ENCODE peak calls at places on chromosomes 4 and X, in nine cellular contexts. One of them, this sample, is unnamed.

GRCh38 chr4:27628609-27629008 is 768.0 kb downstream of the STIM2 start:
- DNase-seq in BJ: no peak
- DNase-seq in MM.1S: no peak
- DNase-seq in fibroblast of mammary gland: no peak
- DNase-seq in tibial nerve: no peak
- DNase-seq in testis: no peak
- DNase-seq in fibroblast of lung: no peak
- DNase-seq in left ventricle myocardium inferior: no peak
- DNase-seq in cardiac fibroblast: no peak
- DNase-seq in this sample: no peak

GRCh38 chrX:31333181-31333831 is 261.5 kb upstream of the FTHL17 start:
- DNase-seq in BJ: no peak
- DNase-seq in MM.1S: no peak
- DNase-seq in fibroblast of mammary gland: peak
- DNase-seq in tibial nerve: no peak
- DNase-seq in testis: no peak
- DNase-seq in fibroblast of lung: peak
- DNase-seq in left ventricle myocardium inferior: no peak
- DNase-seq in cardiac fibroblast: peak
- DNase-seq in this sample: peak

GRCh38 chr4:189979196-189980047 is 38.8 kb downstream of the FRG1 start:
- DNase-seq in BJ: no peak
- DNase-seq in MM.1S: no peak
- DNase-seq in fibroblast of mammary gland: no peak
- DNase-seq in tibial nerve: no peak
- DNase-seq in testis: no peak
- DNase-seq in fibroblast of lung: no peak
- DNase-seq in left ventricle myocardium inferior: no peak
- DNase-seq in cardiac fibroblast: no peak
- DNase-seq in this sample: no peak

GRCh38 chrX:39249999-39250398 is 448.7 kb downstream of the MID1IP1 start:
- DNase-seq in BJ: no peak
- DNase-seq in MM.1S: no peak
- DNase-seq in fibroblast of mammary gland: no peak
- DNase-seq in tibial nerve: no peak
- DNase-seq in testis: no peak
- DNase-seq in fibroblast of lung: no peak
- DNase-seq in left ventricle myocardium inferior: no peak
- DNase-seq in cardiac fibroblast: no peak
- DNase-seq in this sample: no peak

GRCh38 chr4:85870298-85871083 is 395.5 kb downstream of the ARHGAP24 start:
- DNase-seq in BJ: no peak
- DNase-seq in MM.1S: no peak
- DNase-seq in fibroblast of mammary gland: no peak
- DNase-seq in tibial nerve: no peak
- DNase-seq in testis: no peak
- DNase-seq in fibroblast of lung: no peak
- DNase-seq in left ventricle myocardium inferior: no peak
- DNase-seq in cardiac fibroblast: no peak
- DNase-seq in this sample: no peak

GRCh38 chr4:145436793-145437192 is 44.9 kb upstream of the SMAD1 start:
- DNase-seq in BJ: no peak
- DNase-seq in MM.1S: no peak
- DNase-seq in fibroblast of mammary gland: no peak
- DNase-seq in tibial nerve: no peak
- DNase-seq in testis: no peak
- DNase-seq in fibroblast of lung: no peak
- DNase-seq in left ventricle myocardium inferior: no peak
- DNase-seq in cardiac fibroblast: no peak
- DNase-seq in this sample: no peak

GRCh38 chr4:123953556-123953955 is 557.0 kb downstream of the SPRY1 start:
- DNase-seq in BJ: no peak
- DNase-seq in MM.1S: no peak
- DNase-seq in fibroblast of mammary gland: no peak
- DNase-seq in tibial nerve: no peak
- DNase-seq in testis: no peak
- DNase-seq in fibroblast of lung: no peak
- DNase-seq in left ventricle myocardium inferior: no peak
- DNase-seq in cardiac fibroblast: no peak
- DNase-seq in this sample: peak

GRCh38 chr4:98260047-98260578 is 1.1 kb upstream of the RAP1GDS1 start:
- DNase-seq in BJ: no peak
- DNase-seq in MM.1S: no peak
- DNase-seq in fibroblast of mammary gland: peak
- DNase-seq in tibial nerve: peak
- DNase-seq in testis: peak
- DNase-seq in fibroblast of lung: no peak
- DNase-seq in left ventricle myocardium inferior: peak
- DNase-seq in cardiac fibroblast: peak
- DNase-seq in this sample: no peak

GRCh38 chr4:175252642-175253041 is 334.5 kb downstream of the ADAM29 start:
- DNase-seq in BJ: no peak
- DNase-seq in MM.1S: no peak
- DNase-seq in fibroblast of mammary gland: no peak
- DNase-seq in tibial nerve: no peak
- DNase-seq in testis: no peak
- DNase-seq in fibroblast of lung: no peak
- DNase-seq in left ventricle myocardium inferior: no peak
- DNase-seq in cardiac fibroblast: no peak
- DNase-seq in this sample: no peak

GRCh38 chrX:152830312-152831305 is at the start of the genes CETN2 and NSDHL:
- DNase-seq in BJ: peak
- DNase-seq in MM.1S: peak
- DNase-seq in fibroblast of mammary gland: peak
- DNase-seq in tibial nerve: peak
- DNase-seq in testis: peak
- DNase-seq in fibroblast of lung: peak
- DNase-seq in left ventricle myocardium inferior: peak
- DNase-seq in cardiac fibroblast: peak
- DNase-seq in this sample: peak

GRCh38 chr4:83267121-83267834 is 17.3 kb downstream of the COQ2 start:
- DNase-seq in BJ: no peak
- DNase-seq in MM.1S: no peak
- DNase-seq in fibroblast of mammary gland: peak
- DNase-seq in tibial nerve: peak
- DNase-seq in testis: no peak
- DNase-seq in fibroblast of lung: peak
- DNase-seq in left ventricle myocardium inferior: no peak
- DNase-seq in cardiac fibroblast: peak
- DNase-seq in this sample: peak

GRCh38 chr4:79651516-79651915 is 243.5 kb upstream of the GK2 start:
- DNase-seq in BJ: no peak
- DNase-seq in MM.1S: no peak
- DNase-seq in fibroblast of mammary gland: no peak
- DNase-seq in tibial nerve: no peak
- DNase-seq in testis: no peak
- DNase-seq in fibroblast of lung: no peak
- DNase-seq in left ventricle myocardium inferior: no peak
- DNase-seq in cardiac fibroblast: peak
- DNase-seq in this sample: peak

GRCh38 chr4:26330186-26330787 is 9.5 kb downstream of the RBPJ start:
- DNase-seq in BJ: no peak
- DNase-seq in MM.1S: peak
- DNase-seq in fibroblast of mammary gland: peak
- DNase-seq in tibial nerve: peak
- DNase-seq in testis: no peak
- DNase-seq in fibroblast of lung: peak
- DNase-seq in left ventricle myocardium inferior: no peak
- DNase-seq in cardiac fibroblast: peak
- DNase-seq in this sample: peak

GRCh38 chr4:175087156-175087555 is 169.0 kb downstream of the ADAM29 start:
- DNase-seq in BJ: no peak
- DNase-seq in MM.1S: no peak
- DNase-seq in fibroblast of mammary gland: no peak
- DNase-seq in tibial nerve: no peak
- DNase-seq in testis: no peak
- DNase-seq in fibroblast of lung: no peak
- DNase-seq in left ventricle myocardium inferior: no peak
- DNase-seq in cardiac fibroblast: no peak
- DNase-seq in this sample: no peak

GRCh38 chr4:681736-682451 is 7.1 kb downstream of the SLC49A3 start:
- DNase-seq in BJ: no peak
- DNase-seq in MM.1S: no peak
- DNase-seq in fibroblast of mammary gland: no peak
- DNase-seq in tibial nerve: no peak
- DNase-seq in testis: no peak
- DNase-seq in fibroblast of lung: no peak
- DNase-seq in left ventricle myocardium inferior: no peak
- DNase-seq in cardiac fibroblast: no peak
- DNase-seq in this sample: no peak

DNA sequence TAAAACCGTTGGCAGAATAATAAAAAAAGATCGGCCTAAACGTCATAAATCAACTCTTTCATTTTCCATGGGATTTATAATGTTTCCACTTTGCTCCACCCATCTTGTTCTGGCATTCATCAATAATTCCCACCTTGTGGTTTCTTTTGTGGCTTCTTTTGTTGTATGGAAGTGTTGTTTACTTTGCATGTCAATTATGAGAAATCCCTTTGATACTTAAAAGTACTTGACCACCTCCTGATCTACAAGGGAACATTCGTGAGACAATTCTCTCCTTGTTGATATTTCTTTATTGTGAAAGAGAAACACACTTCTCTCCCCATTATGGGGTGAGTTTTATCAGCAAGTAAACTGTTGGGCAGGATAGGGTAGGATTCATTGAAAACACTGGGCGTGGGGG is 2.8 kb downstream of the AMELX start:
- DNase-seq in BJ: no peak
- DNase-seq in MM.1S: no peak
- DNase-seq in fibroblast of mammary gland: no peak
- DNase-seq in tibial nerve: no peak
- DNase-seq in testis: no peak
- DNase-seq in fibroblast of lung: no peak
- DNase-seq in left ventricle myocardium inferior: no peak
- DNase-seq in cardiac fibroblast: no peak
- DNase-seq in this sample: no peak
- TF ChIP-seq CTCF in BJ: no peak
- TF ChIP-seq CTCF in MM.1S: no peak
- TF ChIP-seq CTCF in fibroblast of mammary gland: no peak
- TF ChIP-seq CTCF in tibial nerve: no peak
- TF ChIP-seq CTCF in testis: no peak
- TF ChIP-seq CTCF in fibroblast of lung: no peak
- TF ChIP-seq CTCF in left ventricle myocardium inferior: no peak
- TF ChIP-seq CTCF in cardiac fibroblast: no peak
- TF ChIP-seq CTCF in this sample: no peak

GRCh38 chr4:183100827-183101226 is 1.8 kb downstream of the WWC2 start:
- DNase-seq in BJ: no peak
- DNase-seq in MM.1S: no peak
- DNase-seq in fibroblast of mammary gland: no peak
- DNase-seq in tibial nerve: no peak
- DNase-seq in testis: peak
- DNase-seq in fibroblast of lung: no peak
- DNase-seq in left ventricle myocardium inferior: no peak
- DNase-seq in cardiac fibroblast: no peak
- DNase-seq in this sample: no peak

GRCh38 chr4:183101956-183102480 is 3.0 kb downstream of the WWC2 start:
- DNase-seq in BJ: no peak
- DNase-seq in MM.1S: no peak
- DNase-seq in fibroblast of mammary gland: peak
- DNase-seq in tibial nerve: no peak
- DNase-seq in testis: no peak
- DNase-seq in fibroblast of lung: no peak
- DNase-seq in left ventricle myocardium inferior: no peak
- DNase-seq in cardiac fibroblast: no peak
- DNase-seq in this sample: no peak

GRCh38 chr4:183099537-183100297 is 660 bp downstream of the WWC2 start:
- DNase-seq in BJ: no peak
- DNase-seq in MM.1S: peak
- DNase-seq in fibroblast of mammary gland: no peak
- DNase-seq in tibial nerve: no peak
- DNase-seq in testis: peak
- DNase-seq in fibroblast of lung: no peak
- DNase-seq in left ventricle myocardium inferior: peak
- DNase-seq in cardiac fibroblast: no peak
- DNase-seq in this sample: no peak

GRCh38 chr4:183098723-183099536 is at the start of gene WWC2:
- DNase-seq in BJ: peak
- DNase-seq in MM.1S: peak
- DNase-seq in fibroblast of mammary gland: peak
- DNase-seq in tibial nerve: peak
- DNase-seq in testis: peak
- DNase-seq in fibroblast of lung: peak
- DNase-seq in left ventricle myocardium inferior: peak
- DNase-seq in cardiac fibroblast: peak
- DNase-seq in this sample: peak

DNA sequence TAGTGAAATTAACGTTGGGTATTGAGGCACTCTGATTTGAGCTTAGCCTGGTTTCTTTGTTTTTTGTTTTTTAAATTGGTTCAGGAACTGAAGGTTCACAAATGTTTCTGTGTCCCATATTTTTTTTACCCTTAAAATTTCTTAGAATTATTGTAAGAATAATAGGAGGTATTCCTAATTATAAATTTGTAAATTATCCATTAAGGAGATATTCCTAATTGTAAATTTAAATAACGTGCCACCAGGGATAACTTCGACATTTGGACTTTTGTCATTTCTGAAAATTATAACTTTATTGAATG is 1.2 kb downstream of the WWC2 start:
- DNase-seq in BJ: no peak
- DNase-seq in MM.1S: no peak
- DNase-seq in fibroblast of mammary gland: no peak
- DNase-seq in tibial nerve: no peak
- DNase-seq in testis: no peak
- DNase-seq in fibroblast of lung: no peak
- DNase-seq in left ventricle myocardium inferior: no peak
- DNase-seq in cardiac fibroblast: no peak
- DNase-seq in this sample: no peak
- H3K4me3 ChIP-seq in BJ: peak
- H3K4me3 ChIP-seq in MM.1S: peak
- H3K4me3 ChIP-seq in fibroblast of mammary gland: peak
- H3K4me3 ChIP-seq in tibial nerve: peak
- H3K4me3 ChIP-seq in testis: peak
- H3K4me3 ChIP-seq in fibroblast of lung: peak
- H3K4me3 ChIP-seq in left ventricle myocardium inferior: peak
- H3K4me3 ChIP-seq in cardiac fibroblast: peak
- H3K4me3 ChIP-seq in this sample: peak

DNA sequence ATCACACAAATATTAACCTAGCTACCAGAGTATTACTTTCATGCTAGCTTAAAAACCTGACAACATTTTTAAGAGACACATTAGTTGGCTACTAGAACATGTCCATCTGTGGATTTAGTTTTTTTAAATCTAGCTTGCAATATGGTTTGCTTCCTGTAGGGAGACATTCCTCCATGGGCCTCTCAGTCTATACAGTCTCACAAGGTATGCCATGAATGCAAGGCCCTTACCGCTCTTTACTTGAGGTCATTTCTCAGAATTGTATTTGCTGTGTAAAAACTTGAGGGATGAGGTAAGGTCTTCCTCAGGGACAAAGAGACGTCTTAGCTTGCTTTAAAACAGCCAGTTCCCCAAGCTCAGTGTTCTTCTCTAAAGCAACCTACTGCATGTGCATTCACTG is 26.9 kb downstream of the UBA6 start:
- DNase-seq in BJ: no peak
- DNase-seq in MM.1S: no peak
- DNase-seq in fibroblast of mammary gland: no peak
- DNase-seq in tibial nerve: no peak
- DNase-seq in testis: no peak
- DNase-seq in fibroblast of lung: no peak
- DNase-seq in left ventricle myocardium inferior: no peak
- DNase-seq in cardiac fibroblast: no peak
- DNase-seq in this sample: no peak
- TF ChIP-seq CTCF in BJ: no peak
- TF ChIP-seq CTCF in MM.1S: no peak
- TF ChIP-seq CTCF in fibroblast of mammary gland: no peak
- TF ChIP-seq CTCF in tibial nerve: no peak
- TF ChIP-seq CTCF in testis: no peak
- TF ChIP-seq CTCF in fibroblast of lung: no peak
- TF ChIP-seq CTCF in left ventricle myocardium inferior: no peak
- TF ChIP-seq CTCF in cardiac fibroblast: no peak
- TF ChIP-seq CTCF in this sample: no peak

GRCh38 chr4:3389186-3389878 is 52.4 kb upstream of the HGFAC start:
- DNase-seq in BJ: no peak
- DNase-seq in MM.1S: no peak
- DNase-seq in fibroblast of mammary gland: no peak
- DNase-seq in tibial nerve: no peak
- DNase-seq in testis: no peak
- DNase-seq in fibroblast of lung: no peak
- DNase-seq in left ventricle myocardium inferior: peak
- DNase-seq in cardiac fibroblast: no peak
- DNase-seq in this sample: no peak
- H3K4me3 ChIP-seq in BJ: peak
- H3K4me3 ChIP-seq in MM.1S: no peak
- H3K4me3 ChIP-seq in fibroblast of mammary gland: peak
- H3K4me3 ChIP-seq in tibial nerve: no peak
- H3K4me3 ChIP-seq in testis: no peak
- H3K4me3 ChIP-seq in fibroblast of lung: peak
- H3K4me3 ChIP-seq in left ventricle myocardium inferior: peak
- H3K4me3 ChIP-seq in cardiac fibroblast: no peak
- H3K4me3 ChIP-seq in this sample: peak

This sample was measured in AG10803.